ENCODE peak calls at places on chromosomes 6 and 20, in four cellular contexts. V is Panc1, X is AG04450, B is epithelial cell of esophagus. W is an unnamed sample.

GRCh38 chr20:31517373-31517772 is 3.1 kb downstream of the HM13 start:
- DNase-seq in V (no peak), X (no peak), B (peak; percentile 68), W (no peak)

GRCh38 chr6:3831741-3832530 is 17.2 kb upstream of the FAM50B start:
- DNase-seq in B (no peak), V (no peak), X (no peak), W (no peak)

GRCh38 chr6:30562470-30563425 is 5.7 kb downstream of the PRR3 start:
- DNase-seq in B (no peak), X (no peak), V (no peak), W (no peak)

GRCh38 chr20:46353506-46354206 is 45.4 kb upstream of the CDH22 start:
- DNase-seq in X (no peak), V (no peak), B (no peak), W (no peak)

GRCh38 chr6:107666084-107666981 is 157.8 kb downstream of the SCML4 start:
- DNase-seq in B (no peak), X (no peak), V (no peak), W (no peak)

GRCh38 chr6:118896339-118897136 is 2.6 kb downstream of the ASF1A start:
- DNase-seq in B (peak; percentile 80), V (peak; percentile 81), X (no peak), W (no peak)

GRCh38 chr20:62068997-62069396 is 3.3 kb upstream of the TAF4 start:
- DNase-seq in V (no peak), B (no peak), X (no peak), W (no peak)

GRCh38 chr6:106973841-106974336 is 640 bp downstream of the CD24 start:
- DNase-seq in B (peak; percentile 20), X (no peak), V (no peak), W (no peak)

GRCh38 chr6:158653577-158654354 is 3.9 kb downstream of the SYTL3 start:
- DNase-seq in X (no peak), B (no peak), V (no peak), W (no peak)

GRCh38 chr6:20712011-20712410 is 177.8 kb downstream of the CDKAL1 start:
- DNase-seq in B (peak; percentile 72), V (no peak), X (no peak), W (no peak)

GRCh38 chr6:27786048-27786447 is 126.1 kb downstream of the OR2B2 start:
- DNase-seq in V (no peak), X (no peak), B (no peak), W (no peak)

GRCh38 chr6:27795697-27796494 is 116.3 kb downstream of the OR2B2 start:
- DNase-seq in B (peak; percentile 89), V (peak; percentile 96), X (peak; percentile 84), W (peak; percentile 45)

GRCh38 chr6:27791182-27791939 is 120.8 kb downstream of the OR2B2 start:
- DNase-seq in B (peak; percentile 84), V (peak; percentile 88), X (no peak), W (peak; percentile 38)
- H3K4me3 ChIP-seq in B (peak overlapping the region; percentile 78), V (peak overlapping the region; percentile 73), X (peak overlapping the region; percentile 73), W (peak overlapping the region; percentile 65)

GRCh38 chr6:149567846-149568585 is 1.8 kb downstream of the GINM1 start:
- DNase-seq in X (no peak), V (no peak), B (no peak), W (no peak)
- H3K4me3 ChIP-seq in X (no peak overlapping the region), V (no peak overlapping the region), B (no peak overlapping the region), W (no peak overlapping the region)

GRCh38 chr6:154508573-154509375 is 1.7 kb downstream of the CNKSR3 start:
- DNase-seq in X (no peak), B (peak; percentile 85), V (no peak), W (no peak)

GRCh38 chr6:154504865-154505449 is 5.5 kb downstream of the CNKSR3 start:
- DNase-seq in B (no peak), X (no peak), V (no peak), W (no peak)

GRCh38 chr6:154509421-154510143 is 903 bp downstream of the CNKSR3 start:
- DNase-seq in B (peak; percentile 37), X (no peak), V (no peak), W (no peak)

GRCh38 chr6:154506108-154506507 is 4.4 kb downstream of the CNKSR3 start:
- DNase-seq in V (no peak), X (no peak), B (no peak), W (no peak)

DNA sequence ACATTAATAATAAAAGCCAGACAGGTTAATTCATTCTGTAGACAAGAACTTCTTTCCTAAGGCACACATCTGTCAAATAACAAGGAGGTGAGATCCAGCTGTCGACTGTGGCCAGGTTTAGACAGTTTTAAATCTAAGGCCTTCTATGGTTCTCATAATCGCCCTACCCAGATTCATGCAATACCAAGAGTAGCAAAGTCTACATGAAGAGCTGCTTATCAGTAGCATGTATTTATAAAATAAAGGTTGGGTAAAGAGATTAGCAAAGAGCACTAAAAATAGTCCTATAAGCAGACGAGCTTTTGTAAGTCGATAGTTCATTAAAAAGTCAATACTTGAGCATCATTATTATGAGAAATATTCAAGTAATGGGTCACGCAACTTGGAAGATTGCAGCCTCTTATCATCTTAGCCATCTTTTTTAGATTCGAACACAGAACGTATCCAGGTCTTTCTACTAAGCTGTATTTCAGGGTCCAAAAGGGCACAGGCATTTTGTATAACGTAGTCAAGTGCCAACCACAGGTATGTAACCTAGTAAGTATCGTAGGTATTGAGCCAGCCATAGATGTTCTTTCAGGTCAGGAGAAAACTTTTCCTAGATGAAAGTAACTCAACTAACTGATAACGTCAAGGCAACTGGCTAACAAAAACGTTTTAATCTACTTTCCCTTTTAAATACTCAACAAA is 3.1 kb downstream of the CNKSR3 start:
- DNase-seq in B (no peak), X (no peak), V (no peak), W (no peak)
- H3K4me3 ChIP-seq in B (no peak overlapping the region), X (peak overlapping the region; percentile 93), V (no peak overlapping the region), W (no peak overlapping the region)

GRCh38 chr6:28135393-28135792 is 6.3 kb upstream of the ZKSCAN8 start:
- DNase-seq in X (no peak), B (no peak), V (no peak), W (no peak)
- H3K4me3 ChIP-seq in X (peak overlapping the region; percentile 86), B (no peak overlapping the region), V (peak overlapping the region; percentile 81), W (no peak overlapping the region)

DNA sequence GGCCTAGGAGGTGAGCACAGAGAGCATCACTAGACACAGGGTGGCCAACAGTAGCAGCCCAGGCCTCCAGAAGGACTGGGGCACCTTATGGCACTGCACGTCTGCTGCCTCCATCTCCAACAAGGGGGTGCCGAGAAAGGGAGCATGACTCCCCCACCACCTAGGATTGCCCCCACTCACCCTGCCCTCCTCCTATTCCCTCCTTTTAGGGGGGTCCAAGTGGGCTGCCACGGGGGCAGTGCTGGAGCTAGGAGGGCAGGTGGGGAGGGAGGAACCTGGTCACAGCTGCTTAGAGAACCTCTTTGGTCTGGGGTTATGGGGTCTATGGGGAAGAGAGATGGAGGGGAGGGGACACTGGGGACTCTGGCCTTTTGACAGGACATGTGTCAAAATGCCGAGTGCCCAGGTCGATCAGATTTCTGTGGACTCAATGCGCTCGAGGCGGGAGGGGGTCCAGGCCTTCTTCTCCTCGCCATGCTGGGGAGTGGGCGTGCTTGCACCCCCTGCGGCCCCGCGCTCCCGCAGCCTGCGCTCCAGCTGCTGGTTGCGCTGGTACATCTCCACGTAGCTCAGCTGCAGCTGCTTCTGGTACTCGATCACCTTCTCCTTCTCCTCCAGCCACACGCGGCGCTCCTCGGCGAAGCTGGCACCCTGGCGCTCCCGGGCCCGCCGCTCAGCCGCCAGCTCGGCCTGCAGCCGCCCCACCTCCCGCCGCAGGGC is 4.5 kb upstream of the FASTKD5 start:
- DNase-seq in X (no peak), V (no peak), B (no peak), W (no peak)
- H3K4me3 ChIP-seq in X (no peak overlapping the region), V (no peak overlapping the region), B (no peak overlapping the region), W (no peak overlapping the region)